ENCODE peak calls at places on chromosome 16, in ten cellular contexts. One of them, this sample, is unnamed.

GRCh38 chr16:89562027-89562599 is 1.6 kb downstream of the RPL13 start:
- DNase-seq in Peyer's patch: no peak
- DNase-seq in fibroblast of lung: no peak
- DNase-seq in dorsolateral prefrontal cortex: no peak
- DNase-seq in brain microvascular endothelial cell: no peak
- DNase-seq in RWPE2: no peak
- DNase-seq in pancreas: no peak
- DNase-seq in IMR-90: no peak
- DNase-seq in colonic mucosa: peak
- DNase-seq in esophagus squamous epithelium: no peak
- DNase-seq in this sample: peak

GRCh38 chr16:27322858-27323780 is 9.3 kb downstream of the IL4R start:
- DNase-seq in Peyer's patch: peak
- DNase-seq in fibroblast of lung: no peak
- DNase-seq in dorsolateral prefrontal cortex: no peak
- DNase-seq in brain microvascular endothelial cell: no peak
- DNase-seq in RWPE2: peak
- DNase-seq in pancreas: no peak
- DNase-seq in IMR-90: no peak
- DNase-seq in colonic mucosa: peak
- DNase-seq in esophagus squamous epithelium: no peak
- DNase-seq in this sample: no peak

GRCh38 chr16:86553356-86553755 is 1.7 kb downstream of the MTHFSD start:
- DNase-seq in Peyer's patch: no peak
- DNase-seq in fibroblast of lung: no peak
- DNase-seq in dorsolateral prefrontal cortex: no peak
- DNase-seq in brain microvascular endothelial cell: no peak
- DNase-seq in RWPE2: no peak
- DNase-seq in pancreas: no peak
- DNase-seq in IMR-90: no peak
- DNase-seq in colonic mucosa: no peak
- DNase-seq in esophagus squamous epithelium: no peak
- DNase-seq in this sample: no peak

GRCh38 chr16:55056585-55057520 is 126.2 kb downstream of the IRX5 start:
- DNase-seq in Peyer's patch: no peak
- DNase-seq in fibroblast of lung: peak
- DNase-seq in dorsolateral prefrontal cortex: no peak
- DNase-seq in brain microvascular endothelial cell: no peak
- DNase-seq in RWPE2: no peak
- DNase-seq in pancreas: no peak
- DNase-seq in IMR-90: no peak
- DNase-seq in colonic mucosa: no peak
- DNase-seq in esophagus squamous epithelium: no peak
- DNase-seq in this sample: no peak

GRCh38 chr16:14028207-14028606 is 42.9 kb upstream of the MRTFB start:
- DNase-seq in Peyer's patch: peak
- DNase-seq in fibroblast of lung: no peak
- DNase-seq in dorsolateral prefrontal cortex: no peak
- DNase-seq in brain microvascular endothelial cell: no peak
- DNase-seq in RWPE2: no peak
- DNase-seq in pancreas: no peak
- DNase-seq in IMR-90: no peak
- DNase-seq in colonic mucosa: no peak
- DNase-seq in esophagus squamous epithelium: no peak
- DNase-seq in this sample: no peak

GRCh38 chr16:3003582-3004270 is 9.0 kb upstream of the CLDN9 start:
- DNase-seq in Peyer's patch: peak
- DNase-seq in fibroblast of lung: peak
- DNase-seq in dorsolateral prefrontal cortex: peak
- DNase-seq in brain microvascular endothelial cell: peak
- DNase-seq in RWPE2: peak
- DNase-seq in pancreas: peak
- DNase-seq in IMR-90: peak
- DNase-seq in colonic mucosa: peak
- DNase-seq in esophagus squamous epithelium: peak
- DNase-seq in this sample: peak

GRCh38 chr16:72997141-72997542 is 50.8 kb downstream of the ZFHX3 start:
- DNase-seq in Peyer's patch: no peak
- DNase-seq in fibroblast of lung: no peak
- DNase-seq in dorsolateral prefrontal cortex: no peak
- DNase-seq in brain microvascular endothelial cell: no peak
- DNase-seq in RWPE2: no peak
- DNase-seq in pancreas: no peak
- DNase-seq in IMR-90: peak
- DNase-seq in colonic mucosa: peak
- DNase-seq in esophagus squamous epithelium: no peak
- DNase-seq in this sample: peak

GRCh38 chr16:60763869-60764268 is 1272.4 kb downstream of the CDH8 start:
- DNase-seq in Peyer's patch: no peak
- DNase-seq in fibroblast of lung: no peak
- DNase-seq in dorsolateral prefrontal cortex: no peak
- DNase-seq in brain microvascular endothelial cell: no peak
- DNase-seq in RWPE2: no peak
- DNase-seq in pancreas: no peak
- DNase-seq in IMR-90: no peak
- DNase-seq in colonic mucosa: no peak
- DNase-seq in esophagus squamous epithelium: no peak
- DNase-seq in this sample: no peak

GRCh38 chr16:57235128-57236092 is 9.6 kb upstream of the ARL2BP start:
- DNase-seq in Peyer's patch: no peak
- DNase-seq in fibroblast of lung: peak
- DNase-seq in dorsolateral prefrontal cortex: no peak
- DNase-seq in brain microvascular endothelial cell: peak
- DNase-seq in RWPE2: no peak
- DNase-seq in pancreas: no peak
- DNase-seq in IMR-90: peak
- DNase-seq in colonic mucosa: no peak
- DNase-seq in esophagus squamous epithelium: no peak
- DNase-seq in this sample: peak

GRCh38 chr16:97822-98221 is 19.8 kb downstream of the MPG start:
- DNase-seq in Peyer's patch: no peak
- DNase-seq in fibroblast of lung: peak
- DNase-seq in dorsolateral prefrontal cortex: no peak
- DNase-seq in brain microvascular endothelial cell: peak
- DNase-seq in RWPE2: no peak
- DNase-seq in pancreas: no peak
- DNase-seq in IMR-90: peak
- DNase-seq in colonic mucosa: no peak
- DNase-seq in esophagus squamous epithelium: no peak
- DNase-seq in this sample: peak

GRCh38 chr16:674968-675883 is at the start of gene RHBDL1:
- DNase-seq in Peyer's patch: no peak
- DNase-seq in fibroblast of lung: peak
- DNase-seq in dorsolateral prefrontal cortex: peak
- DNase-seq in brain microvascular endothelial cell: peak
- DNase-seq in RWPE2: no peak
- DNase-seq in pancreas: peak
- DNase-seq in IMR-90: peak
- DNase-seq in colonic mucosa: no peak
- DNase-seq in esophagus squamous epithelium: no peak
- DNase-seq in this sample: peak

GRCh38 chr16:8173111-8173644 is 417.1 kb downstream of the TMEM114 start:
- DNase-seq in Peyer's patch: peak
- DNase-seq in fibroblast of lung: peak
- DNase-seq in dorsolateral prefrontal cortex: peak
- DNase-seq in brain microvascular endothelial cell: peak
- DNase-seq in RWPE2: no peak
- DNase-seq in pancreas: peak
- DNase-seq in IMR-90: peak
- DNase-seq in colonic mucosa: peak
- DNase-seq in esophagus squamous epithelium: no peak
- DNase-seq in this sample: peak

GRCh38 chr16:66660422-66661209 is 35.9 kb downstream of the CMTM4 start:
- DNase-seq in Peyer's patch: peak
- DNase-seq in fibroblast of lung: peak
- DNase-seq in dorsolateral prefrontal cortex: peak
- DNase-seq in brain microvascular endothelial cell: peak
- DNase-seq in RWPE2: peak
- DNase-seq in pancreas: no peak
- DNase-seq in IMR-90: peak
- DNase-seq in colonic mucosa: peak
- DNase-seq in esophagus squamous epithelium: no peak
- DNase-seq in this sample: peak

GRCh38 chr16:66662445-66663194 is 33.9 kb downstream of the CMTM4 start:
- DNase-seq in Peyer's patch: peak
- DNase-seq in fibroblast of lung: peak
- DNase-seq in dorsolateral prefrontal cortex: no peak
- DNase-seq in brain microvascular endothelial cell: peak
- DNase-seq in RWPE2: no peak
- DNase-seq in pancreas: no peak
- DNase-seq in IMR-90: peak
- DNase-seq in colonic mucosa: no peak
- DNase-seq in esophagus squamous epithelium: no peak
- DNase-seq in this sample: peak

GRCh38 chr16:66658860-66659190 is 37.7 kb downstream of the CMTM4 start:
- DNase-seq in Peyer's patch: no peak
- DNase-seq in fibroblast of lung: no peak
- DNase-seq in dorsolateral prefrontal cortex: no peak
- DNase-seq in brain microvascular endothelial cell: no peak
- DNase-seq in RWPE2: no peak
- DNase-seq in pancreas: no peak
- DNase-seq in IMR-90: no peak
- DNase-seq in colonic mucosa: no peak
- DNase-seq in esophagus squamous epithelium: no peak
- DNase-seq in this sample: no peak

GRCh38 chr16:66658143-66658859 is 38.2 kb downstream of the CMTM4 start:
- DNase-seq in Peyer's patch: no peak
- DNase-seq in fibroblast of lung: no peak
- DNase-seq in dorsolateral prefrontal cortex: no peak
- DNase-seq in brain microvascular endothelial cell: no peak
- DNase-seq in RWPE2: no peak
- DNase-seq in pancreas: no peak
- DNase-seq in IMR-90: no peak
- DNase-seq in colonic mucosa: no peak
- DNase-seq in esophagus squamous epithelium: no peak
- DNase-seq in this sample: no peak

DNA sequence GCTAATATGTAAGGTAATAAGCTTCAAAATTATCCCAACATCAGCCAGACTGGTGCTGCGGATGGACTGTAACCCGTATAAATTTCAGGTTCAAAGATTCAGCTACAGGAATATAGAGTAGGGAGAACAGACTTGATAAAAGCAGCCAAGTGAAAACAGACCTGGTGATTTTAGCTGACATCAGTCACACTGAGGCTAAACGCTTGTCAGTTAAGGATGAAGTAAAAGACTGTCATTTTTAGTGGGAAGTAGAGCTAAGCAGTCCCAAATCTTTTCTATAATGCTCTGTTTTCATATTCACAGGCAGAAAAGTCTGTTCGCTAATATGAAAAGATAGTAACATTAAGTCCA is 35.4 kb downstream of the CMTM4 start:
- DNase-seq in Peyer's patch: no peak
- DNase-seq in fibroblast of lung: no peak
- DNase-seq in dorsolateral prefrontal cortex: no peak
- DNase-seq in brain microvascular endothelial cell: no peak
- DNase-seq in RWPE2: no peak
- DNase-seq in pancreas: no peak
- DNase-seq in IMR-90: no peak
- DNase-seq in colonic mucosa: no peak
- DNase-seq in esophagus squamous epithelium: no peak
- DNase-seq in this sample: no peak
- H3K4me3 ChIP-seq in Peyer's patch: no peak
- H3K4me3 ChIP-seq in fibroblast of lung: no peak
- H3K4me3 ChIP-seq in dorsolateral prefrontal cortex: no peak
- H3K4me3 ChIP-seq in brain microvascular endothelial cell: no peak
- H3K4me3 ChIP-seq in RWPE2: no peak
- H3K4me3 ChIP-seq in pancreas: no peak
- H3K4me3 ChIP-seq in IMR-90: no peak
- H3K4me3 ChIP-seq in colonic mucosa: no peak
- H3K4me3 ChIP-seq in esophagus squamous epithelium: no peak
- H3K4me3 ChIP-seq in this sample: no peak

DNA sequence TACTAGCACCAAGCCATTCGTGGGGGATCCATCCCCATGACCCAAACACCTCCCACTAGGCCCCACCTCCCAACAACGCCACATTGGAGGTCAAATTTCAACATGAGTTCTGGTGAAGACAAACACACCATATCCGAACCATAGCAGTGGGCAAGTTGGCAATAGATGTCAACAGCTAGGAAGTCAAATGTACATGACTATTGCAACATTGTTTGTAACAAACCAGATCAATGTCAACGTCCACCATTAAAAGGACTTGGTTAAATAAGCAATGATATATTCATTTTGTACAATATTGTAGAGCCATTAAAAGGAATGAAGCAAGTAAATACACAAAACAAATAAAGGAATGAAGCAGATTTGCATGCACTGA is 26.5 kb upstream of the CIITA start:
- DNase-seq in Peyer's patch: no peak
- DNase-seq in fibroblast of lung: no peak
- DNase-seq in dorsolateral prefrontal cortex: no peak
- DNase-seq in brain microvascular endothelial cell: no peak
- DNase-seq in RWPE2: no peak
- DNase-seq in pancreas: no peak
- DNase-seq in IMR-90: no peak
- DNase-seq in colonic mucosa: no peak
- DNase-seq in esophagus squamous epithelium: no peak
- DNase-seq in this sample: no peak
- TF ChIP-seq CTCF in Peyer's patch: no peak
- TF ChIP-seq CTCF in fibroblast of lung: no peak
- TF ChIP-seq CTCF in dorsolateral prefrontal cortex: no peak
- TF ChIP-seq CTCF in brain microvascular endothelial cell: no peak
- TF ChIP-seq CTCF in RWPE2: no peak
- TF ChIP-seq CTCF in pancreas: no peak
- TF ChIP-seq CTCF in IMR-90: no peak
- TF ChIP-seq CTCF in colonic mucosa: no peak
- TF ChIP-seq CTCF in esophagus squamous epithelium: no peak
- TF ChIP-seq CTCF in this sample: no peak

DNA sequence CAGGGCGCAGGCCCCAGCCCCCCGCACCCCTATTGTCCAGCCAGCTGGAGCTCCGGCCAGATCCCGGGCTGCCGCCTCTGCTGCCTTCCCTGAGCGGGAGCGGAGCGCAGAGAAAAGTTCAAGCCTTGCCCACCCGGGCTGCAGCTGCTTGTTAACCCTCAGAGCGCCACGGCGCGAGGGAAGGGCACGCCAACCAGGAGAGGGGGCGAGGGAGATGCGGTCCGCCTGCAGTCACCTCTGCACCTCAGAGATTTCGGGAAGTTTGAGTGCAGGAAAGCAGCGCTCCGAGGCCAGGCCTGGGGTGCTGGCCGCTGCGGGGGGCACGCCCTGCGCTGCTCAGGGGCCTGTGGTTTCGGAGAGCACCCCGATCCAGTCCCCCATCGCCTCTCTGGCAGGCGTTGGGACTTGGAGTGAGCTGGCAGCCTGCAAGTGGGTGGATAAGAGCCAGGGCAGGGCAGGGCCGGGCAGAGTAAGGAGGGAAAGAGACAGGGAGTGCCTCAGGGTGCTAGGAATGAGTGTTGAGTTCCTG is 1.1 kb downstream of the CDH13 start:
- DNase-seq in Peyer's patch: no peak
- DNase-seq in fibroblast of lung: peak
- DNase-seq in dorsolateral prefrontal cortex: no peak
- DNase-seq in brain microvascular endothelial cell: no peak
- DNase-seq in RWPE2: peak
- DNase-seq in pancreas: peak
- DNase-seq in IMR-90: peak
- DNase-seq in colonic mucosa: no peak
- DNase-seq in esophagus squamous epithelium: no peak
- DNase-seq in this sample: no peak
- H3K4me3 ChIP-seq in Peyer's patch: peak
- H3K4me3 ChIP-seq in fibroblast of lung: peak
- H3K4me3 ChIP-seq in dorsolateral prefrontal cortex: peak
- H3K4me3 ChIP-seq in brain microvascular endothelial cell: peak
- H3K4me3 ChIP-seq in RWPE2: peak
- H3K4me3 ChIP-seq in pancreas: no peak
- H3K4me3 ChIP-seq in IMR-90: peak
- H3K4me3 ChIP-seq in colonic mucosa: peak
- H3K4me3 ChIP-seq in esophagus squamous epithelium: peak
- H3K4me3 ChIP-seq in this sample: peak

GRCh38 chr16:76278976-76279375 is 1.8 kb downstream of the CNTNAP4 start:
- DNase-seq in Peyer's patch: no peak
- DNase-seq in fibroblast of lung: no peak
- DNase-seq in dorsolateral prefrontal cortex: no peak
- DNase-seq in brain microvascular endothelial cell: no peak
- DNase-seq in RWPE2: no peak
- DNase-seq in pancreas: no peak
- DNase-seq in IMR-90: no peak
- DNase-seq in colonic mucosa: no peak
- DNase-seq in esophagus squamous epithelium: no peak
- DNase-seq in this sample: peak
- TF ChIP-seq CTCF in Peyer's patch: no peak
- TF ChIP-seq CTCF in fibroblast of lung: peak
- TF ChIP-seq CTCF in dorsolateral prefrontal cortex: peak
- TF ChIP-seq CTCF in brain microvascular endothelial cell: no peak
- TF ChIP-seq CTCF in RWPE2: peak
- TF ChIP-seq CTCF in pancreas: no peak
- TF ChIP-seq CTCF in IMR-90: no peak
- TF ChIP-seq CTCF in colonic mucosa: no peak
- TF ChIP-seq CTCF in esophagus squamous epithelium: no peak
- TF ChIP-seq CTCF in this sample: peak